ENCODE peak calls at places on chromosomes 7 and 10, in eight cellular contexts. Q is activated naive CD4-positive, alpha-beta T cell treated with anti-CD3 and anti-CD28 coated beads, Interleukin-2, amount 50 U/mL, for 16 hours; R is brain microvascular endothelial cell; T is upper lobe of right lung; Y is nucleus accumbens; A is SW 1271; X is RPMI8226; V is kidney tubule cell. Z is an unnamed sample.

GRCh38 chr10:119205926-119206602 is 1.3 kb upstream of the GRK5 start:
- DNase-seq in V (peak; percentile 65), X (peak; percentile 58), A (peak; percentile 15), T (peak; percentile 81), Y (no peak), Q (peak; percentile 41), R (no peak), Z (peak; percentile 80)

GRCh38 chr7:78476851-78477405 is 678.4 kb downstream of the PHTF2 start:
- DNase-seq in X (no peak), R (no peak), V (peak; percentile 35), Y (no peak), T (no peak), A (no peak), Q (no peak), Z (no peak)

GRCh38 chr10:75400163-75400768 is 1.3 kb downstream of the ZNF503 start:
- DNase-seq in R (no peak), T (no peak), Y (no peak), X (no peak), A (no peak), Q (no peak), V (no peak), Z (no peak)

GRCh38 chr10:66215005-66215404 is 710.8 kb upstream of the LRRTM3 start:
- DNase-seq in R (no peak), T (no peak), A (no peak), V (no peak), Q (no peak), Y (no peak), X (no peak), Z (no peak)

GRCh38 chr10:57338823-57339558 is 928.7 kb downstream of the IPMK start:
- DNase-seq in X (peak; percentile 20), Y (no peak), A (no peak), T (no peak), R (peak; percentile 36), V (peak; percentile 50), Q (no peak), Z (peak; percentile 58)

GRCh38 chr10:7797582-7797981 is 9.6 kb downstream of the ATP5F1C start:
- DNase-seq in Y (no peak), X (no peak), A (peak; percentile 41), Q (no peak), V (peak; percentile 76), T (no peak), R (peak; percentile 96), Z (no peak)

GRCh38 chr10:3452683-3453388 is 280.3 kb upstream of the PITRM1 start:
- DNase-seq in Y (no peak), V (peak; percentile 76), Q (no peak), X (no peak), A (no peak), R (peak; percentile 86), T (no peak), Z (no peak)

GRCh38 chr7:43693687-43694398 is 35.5 kb downstream of the COA1 start:
- DNase-seq in R (peak; percentile 58), Q (no peak), A (no peak), Y (no peak), X (no peak), T (no peak), V (peak; percentile 87), Z (no peak)

GRCh38 chr10:110671788-110672579 is 27.8 kb downstream of the RBM20 start:
- DNase-seq in V (peak; percentile 80), R (peak; percentile 69), Y (peak; percentile 39), A (peak; percentile 35), Q (peak; percentile 71), T (peak; percentile 85), X (peak; percentile 83), Z (peak; percentile 90)

GRCh38 chr7:41996381-41997035 is 240.5 kb downstream of the GLI3 start:
- DNase-seq in R (peak; percentile 54), V (peak; percentile 18), A (no peak), X (no peak), Y (no peak), Q (no peak), T (no peak), Z (peak; percentile 11)

GRCh38 chr10:113062977-113063967 is 113.2 kb downstream of the TCF7L2 start:
- DNase-seq in A (no peak), T (no peak), Y (no peak), X (no peak), Q (no peak), R (no peak), V (no peak), Z (no peak)

GRCh38 chr10:72328045-72328828 is 26.5 kb downstream of the DNAJB12 start:
- DNase-seq in T (peak; percentile 83), X (peak; percentile 74), Q (no peak), R (peak; percentile 52), Y (no peak), V (peak; percentile 77), A (no peak), Z (peak; percentile 68)

GRCh38 chr10:103554488-103555320 is 61.2 kb downstream of the NEURL1 start:
- DNase-seq in V (peak; percentile 60), A (no peak), T (no peak), Y (no peak), Q (peak; percentile 34), R (peak; percentile 31), X (peak; percentile 34), Z (no peak)

GRCh38 chr7:3995187-3995586 is 686.9 kb upstream of the FOXK1 start:
- DNase-seq in X (no peak), Y (no peak), V (no peak), T (no peak), Q (no peak), R (no peak), A (no peak), Z (peak; percentile 18)

GRCh38 chr10:22805304-22805703 is 90.9 kb upstream of the PIP4K2A start:
- DNase-seq in X (peak; percentile 68), T (no peak), Q (no peak), A (no peak), V (peak; percentile 74), Y (no peak), R (no peak), Z (no peak)

GRCh38 chr7:75579899-75580298 is 87.8 kb downstream of the SPDYE5 start:
- DNase-seq in Q (no peak), T (no peak), X (no peak), V (no peak), R (no peak), Y (no peak), A (no peak), Z (no peak)

GRCh38 chr7:98329974-98330373 is 48.5 kb downstream of the BRI3 start:
- DNase-seq in V (no peak), Q (no peak), Y (no peak), R (peak; percentile 78), X (no peak), A (no peak), T (no peak), Z (no peak)

GRCh38 chr10:130810856-130811255 is 500.7 kb downstream of the TCERG1L start:
- DNase-seq in Q (no peak), X (no peak), Y (no peak), R (no peak), A (no peak), T (no peak), V (no peak), Z (no peak)

GRCh38 chr7:42071372-42072261 is 165.4 kb downstream of the GLI3 start:
- DNase-seq in T (no peak), R (no peak), Y (no peak), A (no peak), Q (no peak), V (no peak), X (peak; percentile 37), Z (peak; percentile 22)

GRCh38 chr7:149398195-149398820 is 62.6 kb downstream of the ZNF777 start:
- DNase-seq in Y (no peak), Q (no peak), X (no peak), T (no peak), V (no peak), R (no peak), A (no peak), Z (no peak)